ENCODE peak calls at places on chromosomes 7 and 10, in six cellular contexts. P is suprapubic skin, L is sigmoid colon, R is ovary, O is body of pancreas, N is chondrocyte. T is an unnamed sample.

GRCh38 chr10:29955308-29955935 is 104.0 kb downstream of the JCAD start:
- DNase-seq in P (no peak), L (no peak), R (no peak), O (no peak), N (no peak), T (peak)

GRCh38 chr7:16411391-16411790 is 9.9 kb downstream of the CRPPA start:
- DNase-seq in P (no peak), L (no peak), R (no peak), O (no peak), N (no peak), T (no peak)

GRCh38 chr7:149476791-149477190 is 15.9 kb upstream of the ZNF777 start:
- DNase-seq in P (no peak), L (peak), R (no peak), O (no peak), N (no peak), T (no peak)

GRCh38 chr7:1712907-1713501 is 42.9 kb downstream of the ELFN1 start:
- DNase-seq in P (no peak), L (no peak), R (no peak), O (no peak), N (peak), T (no peak)

GRCh38 chr7:129875745-129876411 is 76.9 kb downstream of the UBE2H start:
- DNase-seq in P (no peak), L (no peak), R (no peak), O (no peak), N (no peak), T (no peak)

GRCh38 chr7:153022796-153023592 is 263.4 kb downstream of the ACTR3B start:
- DNase-seq in P (no peak), L (no peak), R (no peak), O (no peak), N (no peak), T (no peak)

GRCh38 chr7:5549096-5549896 is 125.7 kb upstream of the TNRC18 start:
- DNase-seq in P (peak), L (no peak), R (no peak), O (peak), N (no peak), T (peak)

GRCh38 chr7:26658698-26659084 is 205.7 kb downstream of the SKAP2 start:
- DNase-seq in P (no peak), L (no peak), R (no peak), O (no peak), N (no peak), T (no peak)

GRCh38 chr10:21993360-21994001 is 10.0 kb downstream of the DNAJC1 start:
- DNase-seq in P (no peak), L (no peak), R (no peak), O (no peak), N (no peak), T (no peak)

GRCh38 chr7:74453321-74454011 is at the start of gene GTF2IRD1:
- DNase-seq in P (peak), L (peak), R (peak), O (peak), N (no peak), T (peak)

GRCh38 chr7:92576296-92576695 is 13.9 kb downstream of the FAM133B start:
- DNase-seq in P (no peak), L (no peak), R (no peak), O (no peak), N (no peak), T (no peak)

GRCh38 chr10:129102906-129103693 is 363.9 kb upstream of the MGMT start:
- DNase-seq in P (no peak), L (no peak), R (no peak), O (no peak), N (no peak), T (no peak)

GRCh38 chr7:130560972-130561371 is 69.1 kb downstream of the MEST start:
- DNase-seq in P (no peak), L (no peak), R (no peak), O (peak), N (no peak), T (peak)

GRCh38 chr10:71604324-71605018 is 115.1 kb downstream of the C10orf105 start:
- DNase-seq in P (no peak), L (no peak), R (no peak), O (no peak), N (no peak), T (peak)

GRCh38 chr7:143238289-143238995 is 16.6 kb downstream of the TAS2R40 start:
- DNase-seq in P (no peak), L (no peak), R (no peak), O (no peak), N (no peak), T (no peak)

GRCh38 chr10:113681533-113682470 is 2.1 kb downstream of the CASP7 start:
- DNase-seq in P (no peak), L (no peak), R (no peak), O (no peak), N (no peak), T (no peak)

GRCh38 chr10:70722820-70723424 is 50.6 kb downstream of the ADAMTS14 start:
- DNase-seq in P (no peak), L (no peak), R (no peak), O (no peak), N (no peak), T (no peak)

GRCh38 chr10:93495654-93496321 is 624 bp upstream of the CEP55 start:
- DNase-seq in P (peak), L (no peak), R (peak), O (peak), N (no peak), T (no peak)

GRCh38 chr7:41592226-41592625 is 110.7 kb downstream of the INHBA start:
- DNase-seq in P (no peak), L (no peak), R (no peak), O (no peak), N (no peak), T (no peak)

GRCh38 chr7:127997226-127997922 is 33.9 kb downstream of the LRRC4 start:
- DNase-seq in P (no peak), L (no peak), R (no peak), O (no peak), N (no peak), T (no peak)

GRCh38 chr7:5452937-5453540 is 29.4 kb upstream of the TNRC18 start:
- DNase-seq in P (no peak), L (no peak), R (no peak), O (no peak), N (no peak), T (peak)

GRCh38 chr7:84941936-84942335 is 244.9 kb downstream of the SEMA3D start:
- DNase-seq in P (no peak), L (no peak), R (no peak), O (no peak), N (no peak), T (no peak)

GRCh38 chr10:24518981-24519597 is 204.6 kb downstream of the ARHGAP21 start:
- DNase-seq in P (no peak), L (peak), R (peak), O (peak), N (no peak), T (peak)

GRCh38 chr10:132192991-132193670 is 6.4 kb downstream of the DPYSL4 start:
- DNase-seq in P (peak), L (no peak), R (peak), O (no peak), N (peak), T (no peak)

GRCh38 chr10:61452655-61453641 is at the start of gene TMEM26:
- DNase-seq in P (peak), L (peak), R (peak), O (peak), N (peak), T (no peak)

GRCh38 chr7:55081067-55081853 is 62.4 kb downstream of the EGFR start:
- DNase-seq in P (no peak), L (no peak), R (no peak), O (no peak), N (no peak), T (no peak)

GRCh38 chr10:48651293-48651692 is 33.4 kb upstream of the WDFY4 start:
- DNase-seq in P (no peak), L (no peak), R (no peak), O (no peak), N (no peak), T (no peak)

GRCh38 chr7:132815696-132816334 is 239.5 kb upstream of the PLXNA4 start:
- DNase-seq in P (no peak), L (no peak), R (no peak), O (no peak), N (no peak), T (peak)

GRCh38 chr7:85191383-85191782 is 4.5 kb upstream of the SEMA3D start:
- DNase-seq in P (no peak), L (no peak), R (no peak), O (no peak), N (no peak), T (no peak)

GRCh38 chr7:144516729-144517128 is 113.2 kb upstream of the NOBOX start:
- DNase-seq in P (no peak), L (no peak), R (no peak), O (no peak), N (no peak), T (no peak)

GRCh38 chr7:144519900-144520299 is 116.4 kb upstream of the NOBOX start:
- DNase-seq in P (no peak), L (peak), R (no peak), O (no peak), N (no peak), T (no peak)

GRCh38 chr7:144513332-144513731 is 109.8 kb upstream of the NOBOX start:
- DNase-seq in P (no peak), L (no peak), R (no peak), O (no peak), N (no peak), T (no peak)

GRCh38 chr7:144517762-144518161 is 114.3 kb upstream of the NOBOX start:
- DNase-seq in P (no peak), L (no peak), R (no peak), O (no peak), N (no peak), T (no peak)

DNA sequence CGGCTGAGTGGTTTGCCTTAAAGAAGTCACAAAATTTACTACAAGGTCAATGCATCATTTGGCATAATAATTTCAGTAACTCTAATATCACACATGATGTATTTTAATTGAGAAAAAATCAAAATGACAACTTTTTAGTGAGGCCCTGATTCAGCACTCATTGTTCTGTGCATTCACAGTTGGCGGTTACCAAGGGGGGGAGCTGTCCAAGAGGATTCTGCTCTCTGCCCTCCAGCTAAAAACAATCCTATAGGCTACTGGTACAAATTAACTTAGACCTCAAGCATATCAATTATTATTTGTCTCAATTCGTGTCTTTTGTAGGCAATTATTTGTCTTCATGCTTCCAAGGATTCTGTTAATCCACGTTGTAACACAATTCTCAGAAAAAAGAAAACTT is 111.9 kb upstream of the NOBOX start:
- DNase-seq in P (no peak), L (no peak), R (no peak), O (no peak), N (no peak), T (no peak)
- TF ChIP-seq CTCF in P (no peak), L (no peak), R (no peak), O (no peak), N (no peak), T (no peak)

GRCh38 chr7:119935418-119936025 is 337.5 kb upstream of the KCND2 start:
- DNase-seq in P (no peak), L (no peak), R (no peak), O (no peak), N (no peak), T (no peak)
- TF ChIP-seq CTCF in P (no peak), L (no peak), R (peak), O (peak), N (peak), T (peak)

GRCh38 chr7:17530741-17531417 is 232.4 kb downstream of the AHR start:
- DNase-seq in P (no peak), L (no peak), R (no peak), O (no peak), N (no peak), T (no peak)
- TF ChIP-seq CTCF in P (no peak), L (no peak), R (no peak), O (peak), N (peak), T (peak)

GRCh38 chr7:140734096-140734495 is 37.6 kb downstream of the NDUFB2 start:
- DNase-seq in P (no peak), L (no peak), R (no peak), O (no peak), N (no peak), T (no peak)
- TF ChIP-seq CTCF in P (no peak), L (no peak), R (no peak), O (no peak), N (no peak), T (no peak)

GRCh38 chr7:52764502-52765169 is 270.8 kb upstream of the POM121L12 start:
- DNase-seq in P (no peak), L (no peak), R (no peak), O (no peak), N (no peak), T (no peak)
- TF ChIP-seq CTCF in P (no peak), L (no peak), R (no peak), O (no peak), N (no peak), T (no peak)

DNA sequence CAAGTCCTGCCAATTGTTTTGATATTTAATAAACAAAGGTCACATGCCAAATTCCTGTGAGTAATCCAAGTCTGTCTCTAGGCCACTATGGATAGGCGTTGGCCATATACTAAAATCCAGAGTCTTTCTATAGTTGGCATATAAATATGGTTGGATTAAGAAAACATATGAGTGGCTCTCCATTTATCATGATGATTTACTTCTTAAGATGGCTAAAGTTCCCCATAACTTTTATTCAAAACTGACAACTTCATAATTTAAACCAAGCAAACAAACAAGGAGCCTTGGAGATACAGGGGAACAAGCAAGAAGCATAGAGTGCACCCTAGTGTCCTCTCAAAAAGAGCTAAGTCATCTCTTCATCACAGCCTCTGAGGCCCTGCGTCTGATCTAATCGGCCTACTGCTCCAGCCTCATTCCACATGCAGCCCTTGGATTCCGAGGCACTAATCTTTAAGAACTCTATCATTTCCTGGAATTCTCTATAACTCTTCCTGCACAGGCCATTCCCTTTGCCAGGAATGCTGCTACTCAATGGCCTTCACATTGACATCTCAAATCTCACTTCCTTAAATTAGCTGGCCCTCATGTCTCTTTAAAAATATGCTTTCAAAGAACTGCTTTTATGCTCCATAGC is 32.8 kb upstream of the NRCAM start:
- DNase-seq in P (no peak), L (no peak), R (no peak), O (no peak), N (no peak), T (no peak)
- TF ChIP-seq CTCF in P (no peak), L (no peak), R (no peak), O (no peak), N (no peak), T (no peak)

GRCh38 chr7:221996-222715 is 29.8 kb downstream of the FAM20C start:
- DNase-seq in P (no peak), L (no peak), R (no peak), O (no peak), N (no peak), T (no peak)
- TF ChIP-seq CTCF in P (no peak), L (no peak), R (no peak), O (no peak), N (no peak), T (no peak)

GRCh38 chr7:19119372-19119771 is 1.9 kb upstream of the TWIST1 start:
- DNase-seq in P (no peak), L (no peak), R (no peak), O (no peak), N (no peak), T (no peak)

GRCh38 chr7:19117870-19118608 is 603 bp upstream of the TWIST1 start:
- DNase-seq in P (no peak), L (peak), R (no peak), O (no peak), N (no peak), T (no peak)

GRCh38 chr7:19118896-19119301 is 1.5 kb upstream of the TWIST1 start:
- DNase-seq in P (no peak), L (no peak), R (no peak), O (no peak), N (no peak), T (no peak)

GRCh38 chr7:19119901-19120486 is 2.6 kb upstream of the TWIST1 start:
- DNase-seq in P (no peak), L (no peak), R (no peak), O (no peak), N (no peak), T (no peak)

DNA sequence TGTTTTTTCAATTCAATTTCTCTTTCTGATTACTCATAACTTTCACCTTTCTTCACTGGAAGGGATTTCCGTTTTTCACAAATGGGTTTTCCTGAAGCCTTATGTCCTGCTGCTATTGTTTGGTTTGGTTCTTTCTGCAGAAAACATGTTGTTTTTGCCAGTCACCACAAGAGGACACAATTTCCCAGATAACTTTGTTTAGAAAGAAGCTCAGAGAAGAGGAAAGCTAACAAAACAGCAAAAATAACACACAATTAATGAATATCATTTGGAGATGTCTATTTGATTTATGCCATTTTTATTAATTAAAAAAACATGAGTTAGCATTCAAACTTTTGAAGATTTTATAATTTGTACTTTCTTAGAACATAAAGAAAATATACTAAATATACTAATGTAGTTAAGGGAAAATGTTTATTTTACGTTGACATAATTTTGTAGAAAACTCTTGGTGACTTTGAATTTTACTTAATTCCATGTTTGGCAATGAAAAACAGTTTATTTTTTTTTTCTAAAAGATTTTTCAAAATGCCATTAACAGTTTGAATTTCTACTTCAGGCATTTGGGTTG is 4.7 kb upstream of the TWIST1 start:
- DNase-seq in P (no peak), L (no peak), R (no peak), O (no peak), N (no peak), T (no peak)
- TF ChIP-seq CTCF in P (peak), L (no peak), R (no peak), O (peak), N (peak), T (peak)

DNA sequence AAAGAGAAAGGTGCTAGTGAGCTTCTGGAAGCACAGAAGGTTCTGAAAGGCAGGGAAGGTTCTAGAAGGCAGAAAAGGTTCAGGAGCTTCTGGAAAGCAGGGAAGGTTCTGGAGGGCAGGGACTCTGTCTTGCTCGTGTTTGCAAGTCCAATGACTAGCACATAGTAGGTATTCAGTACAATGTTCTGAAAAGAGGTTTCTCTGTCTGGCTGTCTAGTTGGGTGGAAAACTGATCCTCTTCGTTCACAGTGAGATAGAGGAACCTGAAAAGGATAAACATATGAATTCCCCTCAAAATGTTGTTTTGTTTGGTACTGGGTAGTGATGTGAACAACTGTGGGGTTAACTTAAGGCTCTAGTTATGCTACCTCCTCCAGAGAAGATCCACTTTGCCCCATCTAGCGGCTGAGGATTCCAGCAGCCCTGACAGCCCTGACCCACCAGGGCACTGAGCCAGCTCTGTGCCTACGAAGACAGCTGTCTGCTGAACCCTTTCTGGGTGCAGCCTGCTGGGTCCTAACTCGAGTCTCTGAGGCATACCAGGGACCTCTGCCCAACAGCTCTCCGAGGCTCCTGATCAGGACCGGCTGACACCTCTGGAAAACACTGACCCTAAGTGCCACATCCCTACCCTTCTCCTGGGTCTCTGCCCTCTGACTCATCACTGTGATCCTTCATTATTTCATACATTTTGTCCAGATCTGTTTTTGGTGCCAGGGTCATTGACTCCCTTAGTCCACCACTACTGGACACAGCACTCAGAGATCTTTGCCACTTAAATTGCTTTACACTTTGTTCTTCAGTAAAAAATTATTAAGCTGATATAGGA is 15.4 kb downstream of the PTPRN2 start:
- DNase-seq in P (no peak), L (no peak), R (no peak), O (peak), N (no peak), T (no peak)
- TF ChIP-seq CTCF in P (no peak), L (no peak), R (no peak), O (no peak), N (no peak), T (no peak)